ENCODE peak calls at places on chromosomes 16 and 17, in four cellular contexts. Q is adrenal gland, Y is left ventricle myocardium inferior, L is kidney. U is an unnamed sample. For H3K4me1, the result is how much of the 10 kb centered on the place peaks cover.

GRCh38 chr17:28494445-28495188 is 11.5 kb upstream of the FOXN1 start:
- DNase-seq in Q (peak), Y (peak), L (peak), U (peak)

GRCh38 chr17:32536736-32537646 is 50.2 kb downstream of the CDK5R1 start:
- DNase-seq in Q (no peak), Y (no peak), L (no peak), U (no peak)

GRCh38 chr16:67148221-67148620 is 2.6 kb downstream of the B3GNT9 start:
- DNase-seq in Q (no peak), Y (no peak), L (peak), U (no peak)

GRCh38 chr16:3088925-3089716 is 10.0 kb downstream of the ZSCAN10 start:
- DNase-seq in Q (no peak), Y (no peak), L (peak), U (no peak)

GRCh38 chr17:48970224-48970623 is 1.8 kb upstream of the GIP start:
- DNase-seq in Q (no peak), Y (no peak), L (no peak), U (no peak)

GRCh38 chr17:38436386-38436785 is 8.1 kb downstream of the ARHGAP23 start:
- DNase-seq in Q (no peak), Y (no peak), L (no peak), U (no peak)

GRCh38 chr17:65123757-65124675 is 13.2 kb upstream of the RGS9 start:
- DNase-seq in Q (no peak), Y (no peak), L (no peak), U (no peak)

GRCh38 chr17:72534776-72535175 is 414.0 kb downstream of the SOX9 start:
- DNase-seq in Q (no peak), Y (no peak), L (no peak), U (no peak)

GRCh38 chr16:53356478-53357207 is 77.6 kb upstream of the RBL2 start:
- DNase-seq in Q (no peak), Y (no peak), L (no peak), U (no peak)

GRCh38 chr17:11144358-11145233 is 96.4 kb upstream of the SHISA6 start:
- DNase-seq in Q (peak), Y (no peak), L (no peak), U (no peak)

GRCh38 chr16:66091462-66091861 is 275.0 kb upstream of the CDH5 start:
- DNase-seq in Q (no peak), Y (no peak), L (no peak), U (no peak)

GRCh38 chr16:66099261-66099660 is 267.2 kb upstream of the CDH5 start:
- DNase-seq in Q (no peak), Y (no peak), L (no peak), U (no peak)

GRCh38 chr16:66093217-66093616 is 273.3 kb upstream of the CDH5 start:
- DNase-seq in Q (no peak), Y (no peak), L (no peak), U (no peak)

GRCh38 chr16:66097746-66098145 is 268.7 kb upstream of the CDH5 start:
- DNase-seq in Q (no peak), Y (no peak), L (no peak), U (no peak)

DNA sequence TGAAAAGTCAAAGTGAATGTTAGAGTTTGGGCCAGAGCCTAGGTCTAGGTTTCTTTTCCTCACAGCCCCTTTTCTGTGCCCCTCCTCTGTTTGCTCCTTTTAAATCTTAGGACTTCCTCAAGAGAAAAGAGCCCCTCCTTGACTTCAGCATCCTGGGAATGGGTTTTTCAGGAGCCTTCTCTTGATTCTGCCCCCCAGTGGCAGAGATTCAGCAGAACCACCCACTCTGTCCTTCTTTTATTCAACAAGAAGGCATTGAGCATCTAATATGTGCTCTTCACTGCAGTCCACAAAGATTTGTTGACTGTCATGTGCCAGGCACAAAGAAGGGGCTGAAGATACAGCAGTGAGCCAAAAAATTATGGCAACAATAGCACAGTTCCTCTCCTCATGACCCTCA is 270.8 kb upstream of the CDH5 start:
- DNase-seq in Q (no peak), Y (no peak), L (no peak), U (no peak)
- TF ChIP-seq CTCF in Q (no peak), Y (no peak), L (no peak), U (no peak)

DNA sequence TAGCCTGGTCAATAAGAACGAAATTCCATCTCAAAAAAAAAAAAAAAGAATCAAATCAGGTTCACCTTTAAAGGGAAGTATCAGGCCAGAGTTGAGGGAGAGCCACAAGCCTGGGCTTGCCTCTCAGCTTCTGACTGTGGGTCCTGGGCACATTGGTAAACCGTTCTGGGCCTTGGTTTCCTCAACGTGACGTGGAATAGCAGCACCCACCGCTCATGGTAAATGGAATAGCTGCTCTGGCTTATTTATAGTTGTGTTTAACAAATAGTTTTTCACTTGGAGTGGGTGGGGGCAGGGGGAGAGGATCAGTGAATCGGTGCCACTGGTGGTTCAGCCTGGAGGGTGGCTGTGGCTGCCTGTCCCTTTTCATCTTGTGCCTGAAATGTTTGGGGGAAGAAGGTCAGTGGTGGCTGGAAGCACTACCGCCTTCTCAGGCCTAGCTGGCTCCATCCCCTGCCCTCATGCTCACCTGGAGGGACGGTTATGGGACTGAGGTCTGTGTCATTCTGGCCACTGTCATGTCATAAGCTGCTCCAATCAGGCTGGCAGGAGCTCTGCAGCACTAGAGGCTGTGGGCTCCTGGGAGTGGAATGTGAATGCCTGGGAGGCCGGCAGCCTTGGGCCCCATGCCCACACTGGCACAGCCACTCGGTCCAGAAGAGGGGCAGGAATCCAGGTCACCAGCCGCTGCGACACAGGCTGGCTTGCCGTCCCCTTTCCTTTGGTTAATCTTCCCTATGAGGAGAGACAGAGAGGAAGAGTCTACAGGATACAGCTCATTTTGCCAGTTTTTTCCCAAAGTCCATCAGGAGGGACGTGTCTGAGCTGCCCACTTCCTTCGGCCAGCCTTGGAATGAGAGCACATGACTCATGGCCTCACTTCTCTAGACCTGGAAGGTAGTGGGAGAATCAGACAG is 27.0 kb downstream of the CCR7 start:
- DNase-seq in Q (peak), Y (peak), L (peak), U (peak)
- H3K4me3 ChIP-seq in Q (no peak), Y (no peak), L (no peak), U (no peak)

DNA sequence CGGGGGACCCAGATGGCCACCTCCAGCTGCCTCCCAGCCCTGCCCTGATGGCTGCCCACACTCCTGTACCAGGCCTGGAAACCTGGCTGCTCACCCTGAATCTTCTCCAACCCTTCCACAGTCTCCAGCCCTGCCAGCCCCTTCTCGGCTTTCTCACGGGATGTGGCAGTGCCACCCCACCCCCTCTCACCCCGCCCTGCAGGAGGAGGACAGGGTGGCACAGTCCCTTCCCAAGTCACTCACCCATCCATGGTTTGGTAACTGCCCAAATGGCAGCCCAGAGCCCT is 14.2 kb downstream of the MYBBP1A start:
- DNase-seq in Q (no peak), Y (no peak), L (no peak), U (peak)
- H3K4me1 ChIP-seq in Q (under half), Y (half or more), L (under half), U (under half)

DNA sequence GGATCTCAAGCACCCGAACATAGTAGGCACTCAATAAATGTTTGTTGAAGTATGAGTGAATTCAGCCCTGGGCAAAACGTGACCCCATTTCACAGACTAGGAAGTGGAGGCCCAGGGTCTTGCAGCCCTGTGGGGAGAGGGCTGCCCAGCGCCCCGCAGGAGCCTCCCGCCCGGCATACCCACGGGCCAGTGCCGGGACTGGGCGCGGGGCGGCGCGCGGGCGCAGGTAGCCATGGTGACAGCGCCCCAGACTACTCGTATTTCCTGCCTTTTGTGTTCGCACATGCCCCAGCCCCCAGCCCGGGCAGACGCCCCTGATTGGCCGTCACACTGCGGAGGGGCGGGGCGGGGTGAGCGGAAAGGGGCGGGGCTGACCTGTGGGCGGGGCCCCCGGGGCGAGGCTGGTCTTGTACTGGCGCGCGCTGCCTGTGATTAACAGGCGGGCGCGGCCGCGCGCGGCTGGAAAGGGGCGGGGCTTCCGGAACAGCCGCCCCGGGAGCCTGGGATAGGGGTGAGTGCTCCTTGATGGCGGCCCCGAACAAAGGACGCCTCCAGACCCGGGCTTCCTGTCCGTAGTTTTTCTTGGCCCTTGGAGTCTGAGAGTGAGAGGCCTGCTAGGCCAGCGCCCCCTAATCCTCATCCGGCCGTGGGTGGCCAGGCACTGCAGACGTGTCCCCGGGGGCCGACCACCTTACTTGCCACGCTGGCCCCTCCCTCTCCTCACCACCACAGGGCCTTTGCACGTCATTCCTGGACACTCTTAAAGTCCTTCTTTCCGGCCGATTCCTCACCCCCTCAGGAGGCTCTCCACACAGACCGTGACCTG is 71.0 kb downstream of the RAI1 start:
- DNase-seq in Q (peak), Y (peak), L (peak), U (peak)
- TF ChIP-seq CTCF in Q (peak), Y (peak), L (peak), U (no peak)

U was measured in pancreas.